ENCODE peak calls at places on chromosomes 16 and 17, in ten cellular contexts. One of them, this sample, is unnamed.

GRCh38 chr16:75695708-75696107 is 5.6 kb downstream of the DUXB start:
- DNase-seq in fibroblast of lung: no peak
- DNase-seq in vagina: no peak
- DNase-seq in progenitor cell of endocrine pancreas: no peak
- DNase-seq in lung: no peak
- DNase-seq in neural crest cell: no peak
- DNase-seq in esophagus squamous epithelium: no peak
- DNase-seq in GM06990: no peak
- DNase-seq in thoracic aorta: no peak
- DNase-seq in mucosa of descending colon: no peak
- DNase-seq in this sample: no peak

GRCh38 chr17:1967092-1967662 is 58.0 kb downstream of the RTN4RL1 start:
- DNase-seq in fibroblast of lung: no peak
- DNase-seq in vagina: no peak
- DNase-seq in progenitor cell of endocrine pancreas: no peak
- DNase-seq in lung: no peak
- DNase-seq in neural crest cell: no peak
- DNase-seq in esophagus squamous epithelium: no peak
- DNase-seq in GM06990: no peak
- DNase-seq in thoracic aorta: no peak
- DNase-seq in mucosa of descending colon: no peak
- DNase-seq in this sample: no peak

GRCh38 chr17:1461193-1461944 is 5.3 kb upstream of the CRK start:
- DNase-seq in fibroblast of lung: no peak
- DNase-seq in vagina: no peak
- DNase-seq in progenitor cell of endocrine pancreas: no peak
- DNase-seq in lung: no peak
- DNase-seq in neural crest cell: no peak
- DNase-seq in esophagus squamous epithelium: no peak
- DNase-seq in GM06990: no peak
- DNase-seq in thoracic aorta: no peak
- DNase-seq in mucosa of descending colon: no peak
- DNase-seq in this sample: no peak

GRCh38 chr16:54649846-54650245 is 280.8 kb upstream of the IRX5 start:
- DNase-seq in fibroblast of lung: no peak
- DNase-seq in vagina: no peak
- DNase-seq in progenitor cell of endocrine pancreas: no peak
- DNase-seq in lung: no peak
- DNase-seq in neural crest cell: no peak
- DNase-seq in esophagus squamous epithelium: no peak
- DNase-seq in GM06990: no peak
- DNase-seq in thoracic aorta: no peak
- DNase-seq in mucosa of descending colon: no peak
- DNase-seq in this sample: no peak

GRCh38 chr17:1762233-1762905 is 509 bp downstream of the SERPINF1 start:
- DNase-seq in fibroblast of lung: peak; percentile 64
- DNase-seq in vagina: no peak
- DNase-seq in progenitor cell of endocrine pancreas: no peak
- DNase-seq in lung: no peak
- DNase-seq in neural crest cell: no peak
- DNase-seq in esophagus squamous epithelium: no peak
- DNase-seq in GM06990: peak; percentile 37
- DNase-seq in thoracic aorta: no peak
- DNase-seq in mucosa of descending colon: no peak
- DNase-seq in this sample: no peak

GRCh38 chr17:74773871-74774286 is 2.3 kb downstream of the NAT9 start:
- DNase-seq in fibroblast of lung: peak; percentile 66
- DNase-seq in vagina: no peak
- DNase-seq in progenitor cell of endocrine pancreas: no peak
- DNase-seq in lung: no peak
- DNase-seq in neural crest cell: no peak
- DNase-seq in esophagus squamous epithelium: no peak
- DNase-seq in GM06990: no peak
- DNase-seq in thoracic aorta: no peak
- DNase-seq in mucosa of descending colon: no peak
- DNase-seq in this sample: no peak

GRCh38 chr16:54645328-54645727 is 285.3 kb upstream of the IRX5 start:
- DNase-seq in fibroblast of lung: no peak
- DNase-seq in vagina: no peak
- DNase-seq in progenitor cell of endocrine pancreas: no peak
- DNase-seq in lung: peak; percentile 60
- DNase-seq in neural crest cell: no peak
- DNase-seq in esophagus squamous epithelium: no peak
- DNase-seq in GM06990: no peak
- DNase-seq in thoracic aorta: no peak
- DNase-seq in mucosa of descending colon: no peak
- DNase-seq in this sample: no peak

GRCh38 chr17:79952265-79952877 is 83.3 kb downstream of the TBC1D16 start:
- DNase-seq in fibroblast of lung: no peak
- DNase-seq in vagina: no peak
- DNase-seq in progenitor cell of endocrine pancreas: no peak
- DNase-seq in lung: no peak
- DNase-seq in neural crest cell: no peak
- DNase-seq in esophagus squamous epithelium: no peak
- DNase-seq in GM06990: no peak
- DNase-seq in thoracic aorta: no peak
- DNase-seq in mucosa of descending colon: no peak
- DNase-seq in this sample: no peak

GRCh38 chr17:37138726-37139125 is 190.0 kb downstream of the AATF start:
- DNase-seq in fibroblast of lung: no peak
- DNase-seq in vagina: no peak
- DNase-seq in progenitor cell of endocrine pancreas: no peak
- DNase-seq in lung: no peak
- DNase-seq in neural crest cell: no peak
- DNase-seq in esophagus squamous epithelium: no peak
- DNase-seq in GM06990: no peak
- DNase-seq in thoracic aorta: no peak
- DNase-seq in mucosa of descending colon: no peak
- DNase-seq in this sample: no peak

GRCh38 chr17:37134050-37134449 is 185.3 kb downstream of the AATF start:
- DNase-seq in fibroblast of lung: no peak
- DNase-seq in vagina: no peak
- DNase-seq in progenitor cell of endocrine pancreas: no peak
- DNase-seq in lung: no peak
- DNase-seq in neural crest cell: no peak
- DNase-seq in esophagus squamous epithelium: no peak
- DNase-seq in GM06990: no peak
- DNase-seq in thoracic aorta: no peak
- DNase-seq in mucosa of descending colon: no peak
- DNase-seq in this sample: no peak

GRCh38 chr17:37137906-37138413 is 189.2 kb downstream of the AATF start:
- DNase-seq in fibroblast of lung: no peak
- DNase-seq in vagina: no peak
- DNase-seq in progenitor cell of endocrine pancreas: no peak
- DNase-seq in lung: no peak
- DNase-seq in neural crest cell: no peak
- DNase-seq in esophagus squamous epithelium: no peak
- DNase-seq in GM06990: no peak
- DNase-seq in thoracic aorta: no peak
- DNase-seq in mucosa of descending colon: no peak
- DNase-seq in this sample: no peak

GRCh38 chr17:37135581-37135980 is 186.8 kb downstream of the AATF start:
- DNase-seq in fibroblast of lung: no peak
- DNase-seq in vagina: no peak
- DNase-seq in progenitor cell of endocrine pancreas: no peak
- DNase-seq in lung: no peak
- DNase-seq in neural crest cell: no peak
- DNase-seq in esophagus squamous epithelium: no peak
- DNase-seq in GM06990: no peak
- DNase-seq in thoracic aorta: no peak
- DNase-seq in mucosa of descending colon: no peak
- DNase-seq in this sample: no peak

DNA sequence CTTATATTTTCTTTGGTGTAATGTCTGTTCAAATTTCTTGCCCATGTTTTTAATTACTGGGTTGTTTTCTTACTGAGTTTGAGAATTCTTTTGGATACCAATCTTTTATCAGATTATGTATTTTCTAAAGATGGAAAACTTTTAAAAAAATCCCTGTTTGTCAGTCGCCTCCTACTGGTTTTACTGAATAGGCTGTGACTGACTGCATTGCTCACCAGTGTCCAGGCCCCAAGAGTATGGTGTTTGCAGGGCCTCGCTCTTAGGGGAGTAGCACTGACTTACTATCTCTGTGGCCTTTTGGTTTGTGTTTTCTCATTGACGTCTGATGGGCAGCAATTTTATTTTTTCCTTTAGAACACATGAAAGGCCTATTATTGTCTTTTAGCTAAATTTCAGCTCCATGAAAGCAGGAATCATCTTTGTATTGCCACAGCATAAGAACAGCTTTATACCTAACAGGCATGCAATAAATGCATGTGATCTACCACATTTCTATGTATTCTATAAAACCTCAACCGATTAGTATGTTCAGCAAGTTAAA is 188.4 kb downstream of the AATF start:
- DNase-seq in fibroblast of lung: no peak
- DNase-seq in vagina: no peak
- DNase-seq in progenitor cell of endocrine pancreas: no peak
- DNase-seq in lung: no peak
- DNase-seq in neural crest cell: no peak
- DNase-seq in esophagus squamous epithelium: no peak
- DNase-seq in GM06990: no peak
- DNase-seq in thoracic aorta: no peak
- DNase-seq in mucosa of descending colon: no peak
- DNase-seq in this sample: no peak
- TF ChIP-seq CTCF in fibroblast of lung: no peak
- TF ChIP-seq CTCF in vagina: no peak
- TF ChIP-seq CTCF in progenitor cell of endocrine pancreas: no peak
- TF ChIP-seq CTCF in lung: no peak
- TF ChIP-seq CTCF in neural crest cell: no peak
- TF ChIP-seq CTCF in esophagus squamous epithelium: no peak
- TF ChIP-seq CTCF in GM06990: no peak
- TF ChIP-seq CTCF in thoracic aorta: no peak
- TF ChIP-seq CTCF in mucosa of descending colon: no peak
- TF ChIP-seq CTCF in this sample: no peak

DNA sequence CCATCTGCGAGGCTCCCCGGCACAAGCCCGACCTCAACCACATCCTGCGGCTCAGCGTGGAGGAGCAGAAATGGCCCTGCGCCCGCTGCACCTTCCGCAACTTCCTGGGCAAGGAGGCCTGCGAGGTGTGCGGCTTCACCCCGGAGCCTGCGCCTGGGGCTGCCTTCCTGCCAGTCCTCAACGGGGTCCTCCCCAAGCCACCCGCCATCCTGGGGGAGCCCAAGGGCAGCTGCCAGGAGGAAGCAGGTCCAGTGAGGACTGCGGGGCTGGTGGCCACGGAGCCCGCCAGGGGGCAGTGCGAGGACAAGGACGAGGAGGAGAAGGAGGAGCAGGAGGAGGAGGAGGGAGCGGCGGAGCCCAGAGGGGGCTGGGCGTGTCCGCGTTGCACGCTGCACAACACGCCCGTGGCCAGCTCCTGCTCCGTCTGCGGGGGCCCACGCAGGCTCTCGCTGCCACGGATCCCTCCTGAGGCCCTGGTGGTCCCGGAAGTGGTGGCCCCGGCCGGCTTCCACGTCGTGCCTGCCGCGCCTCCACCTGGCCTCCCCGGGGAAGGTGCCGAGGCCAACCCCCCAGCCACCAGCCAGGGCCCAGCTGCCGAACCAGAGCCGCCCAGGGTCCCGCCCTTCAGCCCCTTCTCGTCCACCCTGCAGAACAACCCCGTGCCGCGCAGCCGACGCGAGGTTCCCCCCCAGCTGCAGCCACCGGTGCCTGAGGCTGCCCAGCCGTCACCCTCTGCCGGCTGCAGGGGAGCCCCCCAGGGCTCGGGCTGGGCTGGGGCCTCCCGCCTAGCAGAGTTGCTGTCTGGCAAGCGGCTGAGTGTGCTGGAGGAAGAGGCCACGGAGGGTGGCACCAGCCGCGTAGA is 13.1 kb upstream of the PRR35 start:
- DNase-seq in fibroblast of lung: peak; percentile 22
- DNase-seq in vagina: no peak
- DNase-seq in progenitor cell of endocrine pancreas: no peak
- DNase-seq in lung: peak; percentile 58
- DNase-seq in neural crest cell: peak; percentile 78
- DNase-seq in esophagus squamous epithelium: no peak
- DNase-seq in GM06990: peak; percentile 84
- DNase-seq in thoracic aorta: no peak
- DNase-seq in mucosa of descending colon: peak; percentile 86
- DNase-seq in this sample: no peak
- TF ChIP-seq CTCF in fibroblast of lung: peak; percentile 48
- TF ChIP-seq CTCF in vagina: peak; percentile 24
- TF ChIP-seq CTCF in progenitor cell of endocrine pancreas: peak; percentile 57
- TF ChIP-seq CTCF in lung: no peak
- TF ChIP-seq CTCF in neural crest cell: peak; percentile 67
- TF ChIP-seq CTCF in esophagus squamous epithelium: no peak
- TF ChIP-seq CTCF in GM06990: peak; percentile 67
- TF ChIP-seq CTCF in thoracic aorta: peak; percentile 23
- TF ChIP-seq CTCF in mucosa of descending colon: peak; percentile 36
- TF ChIP-seq CTCF in this sample: peak; percentile 45

DNA sequence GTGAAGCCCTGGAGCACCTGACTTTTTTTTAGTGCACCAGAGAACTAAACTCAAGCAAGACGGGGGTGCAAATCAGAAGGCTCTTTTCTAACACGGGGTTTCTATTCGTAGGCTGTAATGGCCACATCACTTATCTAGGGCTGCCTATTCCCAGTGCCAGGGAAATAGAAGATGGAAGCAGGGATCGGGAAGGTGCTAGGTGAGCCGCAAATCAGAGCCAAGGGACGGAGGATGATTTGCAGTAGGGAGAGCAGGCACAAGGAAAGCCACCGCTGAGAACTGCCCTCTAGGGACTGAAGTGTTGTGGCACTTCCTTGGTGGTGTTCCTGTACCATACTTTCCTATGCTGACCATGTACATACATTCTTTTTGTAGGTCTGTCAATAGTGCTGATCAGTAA is 7.8 kb upstream of the SLC46A1 start:
- DNase-seq in fibroblast of lung: no peak
- DNase-seq in vagina: no peak
- DNase-seq in progenitor cell of endocrine pancreas: no peak
- DNase-seq in lung: no peak
- DNase-seq in neural crest cell: no peak
- DNase-seq in esophagus squamous epithelium: no peak
- DNase-seq in GM06990: no peak
- DNase-seq in thoracic aorta: no peak
- DNase-seq in mucosa of descending colon: no peak
- DNase-seq in this sample: no peak
- TF ChIP-seq CTCF in fibroblast of lung: no peak
- TF ChIP-seq CTCF in vagina: no peak
- TF ChIP-seq CTCF in progenitor cell of endocrine pancreas: no peak
- TF ChIP-seq CTCF in lung: no peak
- TF ChIP-seq CTCF in neural crest cell: no peak
- TF ChIP-seq CTCF in esophagus squamous epithelium: no peak
- TF ChIP-seq CTCF in GM06990: no peak
- TF ChIP-seq CTCF in thoracic aorta: no peak
- TF ChIP-seq CTCF in mucosa of descending colon: no peak
- TF ChIP-seq CTCF in this sample: no peak

DNA sequence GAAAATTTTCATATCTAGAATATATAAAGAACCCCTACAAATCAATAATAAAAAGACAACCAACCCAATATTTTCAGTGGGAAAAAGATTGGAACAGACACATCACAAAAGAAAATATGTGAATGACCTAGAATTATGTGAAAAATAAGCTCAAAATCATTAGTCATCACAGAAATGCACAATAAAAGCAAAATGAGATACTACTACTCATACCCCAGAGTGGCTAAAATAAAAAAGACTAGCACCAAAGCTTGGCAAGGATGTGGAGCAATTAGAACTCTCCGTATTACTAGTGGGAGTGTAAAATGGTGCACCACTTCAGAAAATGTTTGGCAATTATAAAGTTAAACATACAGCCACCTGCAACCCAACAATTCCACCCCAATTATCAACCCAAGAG is 48.0 kb upstream of the CDH5 start:
- DNase-seq in fibroblast of lung: no peak
- DNase-seq in vagina: no peak
- DNase-seq in progenitor cell of endocrine pancreas: no peak
- DNase-seq in lung: no peak
- DNase-seq in neural crest cell: no peak
- DNase-seq in esophagus squamous epithelium: no peak
- DNase-seq in GM06990: no peak
- DNase-seq in thoracic aorta: no peak
- DNase-seq in mucosa of descending colon: no peak
- DNase-seq in this sample: no peak
- TF ChIP-seq CTCF in fibroblast of lung: no peak
- TF ChIP-seq CTCF in vagina: no peak
- TF ChIP-seq CTCF in progenitor cell of endocrine pancreas: no peak
- TF ChIP-seq CTCF in lung: no peak
- TF ChIP-seq CTCF in neural crest cell: no peak
- TF ChIP-seq CTCF in esophagus squamous epithelium: no peak
- TF ChIP-seq CTCF in GM06990: no peak
- TF ChIP-seq CTCF in thoracic aorta: no peak
- TF ChIP-seq CTCF in mucosa of descending colon: no peak
- TF ChIP-seq CTCF in this sample: no peak

This sample was measured in AG09319.